ENCODE peak calls at places on chromosomes 2 and 18, in four cellular contexts. I is WERI-Rb-1, Z is psoas muscle, A is uterus. T is an unnamed sample.
A peak's percentile ranks its signal among the peaks of the same experiment; 100 is the strongest.

GRCh38 chr2:204116154-204116792 is 179.7 kb downstream of the ICOS start:
- DNase-seq in I (no peak), Z (no peak), A (peak; percentile 25), T (no peak)

GRCh38 chr18:57436193-57436964 is 1.2 kb downstream of the ONECUT2 start:
- DNase-seq in I (no peak), Z (no peak), A (no peak), T (no peak)

GRCh38 chr2:143762176-143762928 is 633.1 kb downstream of the ARHGAP15 start:
- DNase-seq in I (no peak), Z (no peak), A (no peak), T (no peak)

GRCh38 chr2:217045725-217046475 is 186.0 kb upstream of the TNP1 start:
- DNase-seq in I (no peak), Z (no peak), A (no peak), T (no peak)

GRCh38 chr18:56214706-56215105 is 423.7 kb downstream of the TXNL1 start:
- DNase-seq in I (no peak), Z (no peak), A (no peak), T (no peak)

GRCh38 chr2:240586919-240587800 is 626 bp downstream of the CAPN10 start:
- DNase-seq in I (peak; percentile 37), Z (no peak), A (no peak), T (no peak)

GRCh38 chr18:9736942-9737813 is 29.1 kb downstream of the RAB31 start:
- DNase-seq in I (no peak), Z (no peak), A (no peak), T (no peak)

GRCh38 chr2:217983276-217984233 is 19.2 kb downstream of the TNS1 start:
- DNase-seq in I (no peak), Z (no peak), A (no peak), T (no peak)

GRCh38 chr2:135913726-135914365 is 37.6 kb upstream of the MCM6 start:
- DNase-seq in I (no peak), Z (no peak), A (no peak), T (no peak)

GRCh38 chr2:187526776-187527175 is 27.5 kb downstream of the TFPI start:
- DNase-seq in I (no peak), Z (no peak), A (no peak), T (no peak)

GRCh38 chr2:240777416-240778212 is 42.4 kb downstream of the KIF1A start:
- DNase-seq in I (no peak), Z (no peak), A (no peak), T (no peak)

GRCh38 chr2:101630224-101630949 is 67.1 kb upstream of the MAP4K4 start:
- DNase-seq in I (no peak), Z (no peak), A (no peak), T (no peak)

GRCh38 chr18:10736984-10737383 is 211.2 kb downstream of the NAPG start:
- DNase-seq in I (no peak), Z (no peak), A (no peak), T (no peak)

GRCh38 chr2:109616184-109616583 is 2.0 kb downstream of the SOWAHC start:
- DNase-seq in I (no peak), Z (no peak), A (no peak), T (no peak)

GRCh38 chr2:200101862-200102261 is 146.5 kb downstream of the MAIP1 start:
- DNase-seq in I (no peak), Z (no peak), A (no peak), T (no peak)

GRCh38 chr2:235860111-235860510 is 308.1 kb downstream of the GBX2 start:
- DNase-seq in I (no peak), Z (no peak), A (no peak), T (no peak)

GRCh38 chr2:225614915-225615314 is 215.4 kb downstream of the NYAP2 start:
- DNase-seq in I (no peak), Z (no peak), A (no peak), T (no peak)

GRCh38 chr2:222708274-222708710 is 36.8 kb downstream of the MOGAT1 start:
- DNase-seq in I (peak; percentile 78), Z (peak; percentile 82), A (peak; percentile 76), T (peak; percentile 79)

GRCh38 chr2:67650292-67651133 is 253.4 kb downstream of the ETAA1 start:
- DNase-seq in I (peak; percentile 28), Z (peak; percentile 81), A (peak; percentile 94), T (peak; percentile 85)

DNA sequence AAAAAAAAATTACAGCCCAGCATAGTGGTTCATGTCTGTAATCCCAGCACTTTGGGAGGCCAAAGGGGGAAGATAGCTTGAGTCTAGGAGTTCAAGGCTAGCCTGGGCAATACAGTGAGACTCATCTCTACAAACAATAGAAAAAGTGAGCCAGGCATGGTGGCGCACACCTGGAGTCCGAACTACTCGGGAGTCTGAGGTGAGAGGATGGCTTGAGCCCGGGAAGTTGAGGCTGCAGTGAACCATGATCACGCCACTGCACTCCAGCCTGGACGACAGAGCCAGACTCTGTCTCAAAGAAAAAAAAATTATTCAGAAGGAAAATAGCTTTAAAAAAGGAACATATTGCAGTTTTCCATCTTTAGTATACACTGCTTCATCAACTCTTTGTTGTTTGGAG is 47.8 kb downstream of the CYP27C1 start:
- DNase-seq in I (no peak), Z (no peak), A (no peak), T (no peak)
- H3K27ac ChIP-seq in I (no peak overlapping the region), Z (no peak overlapping the region), A (no peak overlapping the region), T (no peak overlapping the region)

DNA sequence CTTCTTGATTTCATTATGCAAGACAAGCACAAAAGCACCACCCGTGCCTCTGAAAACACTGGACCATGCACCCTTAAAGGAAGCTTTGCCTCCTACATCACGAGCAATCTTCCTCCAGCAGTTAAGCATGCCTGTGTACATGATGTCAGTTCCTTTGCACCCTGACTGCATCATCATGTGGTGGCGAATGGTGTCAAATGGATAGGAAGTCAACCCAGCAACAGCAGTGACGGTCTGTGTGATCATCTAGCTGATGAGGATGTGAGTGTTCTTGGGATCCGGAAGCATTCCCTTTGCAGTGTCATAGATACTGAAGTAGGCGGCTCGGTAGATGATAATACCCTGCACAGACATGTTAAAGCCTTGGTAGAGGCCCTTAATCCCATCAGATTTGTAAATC is 240.7 kb upstream of the FAM98A start:
- DNase-seq in I (peak; percentile 54), Z (no peak), A (no peak), T (no peak)
- H3K9me3 ChIP-seq in I (no peaks in the 10 kb centered on the region), Z (no peaks in the 10 kb centered on the region), A (no peaks in the 10 kb centered on the region), T (no peaks in the 10 kb centered on the region)

GRCh38 chr18:74742573-74742972 is 144.9 kb downstream of the ZNF407 start:
- DNase-seq in I (no peak), Z (no peak), A (no peak), T (no peak)

GRCh38 chr18:74739926-74740325 is 142.3 kb downstream of the ZNF407 start:
- DNase-seq in I (no peak), Z (no peak), A (no peak), T (no peak)

GRCh38 chr18:74748809-74749208 is 151.1 kb downstream of the ZNF407 start:
- DNase-seq in I (no peak), Z (no peak), A (no peak), T (no peak)

GRCh38 chr18:74745658-74746403 is 148.2 kb downstream of the ZNF407 start:
- DNase-seq in I (no peak), Z (no peak), A (no peak), T (no peak)
- H3K27ac ChIP-seq in I (no peak overlapping the region), Z (no peak overlapping the region), A (no peak overlapping the region), T (no peak overlapping the region)

DNA sequence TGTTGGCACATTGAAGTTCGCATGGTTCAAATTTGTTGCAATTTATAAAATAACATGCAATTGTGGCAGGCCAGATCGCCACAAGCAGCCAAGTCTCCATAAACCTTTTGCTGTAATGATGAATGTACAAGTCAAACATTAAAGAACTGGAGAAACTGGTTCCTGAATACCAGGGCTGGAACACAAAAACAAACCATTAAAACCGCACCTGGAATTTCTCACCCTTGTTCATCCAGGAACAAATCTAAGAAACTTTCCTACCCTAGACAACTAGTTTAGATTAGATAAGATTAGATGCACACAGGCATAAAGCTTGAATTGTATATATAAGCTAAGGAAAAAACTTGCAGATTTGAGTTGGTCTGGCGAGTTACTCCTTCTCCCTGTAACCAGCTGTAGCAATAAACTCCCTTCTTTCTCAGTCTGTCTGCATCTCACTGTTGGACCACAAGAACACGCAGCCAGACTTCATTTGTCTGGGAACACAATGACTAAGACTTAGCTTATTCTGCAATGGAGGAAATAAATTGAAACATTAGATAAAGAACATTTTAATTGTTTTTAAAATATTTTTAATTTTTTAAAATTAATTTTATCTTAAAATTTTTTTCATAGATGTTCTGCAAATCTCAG is 1835.5 kb upstream of the LRRTM1 start:
- DNase-seq in I (no peak), Z (no peak), A (no peak), T (no peak)
- H3K9me3 ChIP-seq in I (no peaks in the 10 kb centered on the region), Z (no peaks in the 10 kb centered on the region), A (no peaks in the 10 kb centered on the region), T (no peaks in the 10 kb centered on the region)

GRCh38 chr2:182072861-182073260 is 87.2 kb downstream of the PPP1R1C start:
- DNase-seq in I (no peak), Z (no peak), A (no peak), T (no peak)
- H3K27ac ChIP-seq in I (no peak overlapping the region), Z (no peak overlapping the region), A (no peak overlapping the region), T (no peak overlapping the region)

GRCh38 chr2:82528288-82528687 is 1930.8 kb downstream of the SUCLG1 start:
- DNase-seq in I (no peak), Z (no peak), A (no peak), T (no peak)

GRCh38 chr2:82525744-82526143 is 1933.3 kb downstream of the SUCLG1 start:
- DNase-seq in I (no peak), Z (no peak), A (no peak), T (no peak)

GRCh38 chr2:82526267-82526666 is 1932.8 kb downstream of the SUCLG1 start:
- DNase-seq in I (no peak), Z (no peak), A (no peak), T (no peak)

DNA sequence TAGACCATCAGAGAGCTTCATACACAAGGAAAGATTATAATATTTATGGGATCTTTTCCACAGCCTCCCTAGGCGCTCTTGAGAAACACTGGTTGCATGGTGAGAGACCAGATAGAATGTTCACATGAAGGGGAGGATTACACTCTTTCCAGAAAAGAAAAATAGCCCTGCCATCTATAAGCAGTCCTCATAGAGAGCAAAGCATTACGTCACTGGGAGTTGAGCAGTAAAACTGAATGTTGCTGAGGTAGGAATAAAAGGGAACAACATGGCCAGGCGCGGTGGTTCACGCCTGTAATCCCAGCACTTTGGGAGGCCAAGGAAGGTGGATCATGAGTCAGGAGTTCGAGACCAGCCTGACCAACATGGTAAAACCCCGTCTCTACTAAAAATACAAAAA is 1934.3 kb downstream of the SUCLG1 start:
- DNase-seq in I (no peak), Z (no peak), A (no peak), T (no peak)
- H3K9me3 ChIP-seq in I (no peaks in the 10 kb centered on the region), Z (no peaks in the 10 kb centered on the region), A (no peaks in the 10 kb centered on the region), T (no peaks in the 10 kb centered on the region)

DNA sequence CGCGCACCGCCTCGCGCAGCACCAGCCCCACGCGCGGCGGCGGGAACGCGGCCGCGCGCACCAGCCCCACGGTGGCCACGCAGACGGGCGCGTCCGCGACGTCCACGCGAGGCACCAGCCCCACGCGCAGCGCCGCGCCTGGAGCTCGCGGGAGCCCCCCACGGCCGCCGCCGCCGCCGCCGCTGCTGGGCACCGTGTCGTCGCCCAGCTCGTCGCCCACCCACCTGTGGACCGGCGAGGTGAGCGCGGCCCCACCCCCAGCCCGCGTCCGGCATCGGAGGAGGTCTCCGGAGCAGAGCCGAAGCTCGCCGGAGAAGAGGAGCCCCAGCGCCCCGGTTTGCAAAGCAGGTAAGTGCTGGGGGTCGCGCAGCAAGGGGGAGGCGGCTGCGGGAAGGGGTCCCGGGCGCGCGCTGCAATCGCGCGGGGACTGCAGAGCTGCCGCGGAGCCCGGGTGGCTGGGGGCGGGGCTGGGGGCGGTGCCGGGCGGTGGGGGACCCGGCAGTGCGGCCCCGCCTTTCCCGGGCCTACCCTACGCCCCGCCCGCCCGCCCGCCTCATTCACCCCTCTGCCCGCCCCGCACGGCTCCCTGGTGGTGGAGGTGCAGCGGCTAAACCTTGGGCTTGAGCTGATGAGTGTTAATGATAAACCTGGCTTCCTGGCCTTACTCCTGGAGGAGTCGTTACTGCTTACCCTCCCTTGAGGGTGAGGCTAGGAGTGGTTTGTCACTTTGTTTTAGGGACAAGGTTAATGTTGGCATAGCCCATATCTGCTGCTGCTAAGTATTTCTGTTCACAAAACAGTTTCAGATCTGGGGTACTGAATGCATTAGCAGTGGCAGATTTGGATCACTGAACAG is 900 bp downstream of the FAM117B start:
- DNase-seq in I (peak; percentile 87), Z (peak; percentile 79), A (peak; percentile 70), T (peak; percentile 85)
- H3K27ac ChIP-seq in I (peak overlapping the region; percentile 84), Z (peak overlapping the region; percentile 87), A (peak overlapping the region; percentile 93), T (peak overlapping the region; percentile 44)

T was measured in heart left ventricle.